ENCODE peak calls at places on chromosomes 11 and 22, in seven cellular contexts. Q, V, Y, P, C, B and K are unnamed samples.

GRCh38 chr22:41021655-41022454 is 70.5 kb upstream of the EP300 start:
- DNase-seq in Q (peak), V (peak), Y (peak), P (peak), C (peak), B (peak), K (peak)

GRCh38 chr11:105935791-105936190 is 86.2 kb downstream of the MSANTD4 start:
- DNase-seq in Q (no peak), V (no peak), Y (peak), P (peak), C (no peak), B (no peak), K (no peak)

GRCh38 chr22:37740455-37741311 is 43.8 kb downstream of the TRIOBP start:
- DNase-seq in Q (no peak), V (no peak), Y (no peak), P (no peak), C (no peak), B (peak), K (no peak)

GRCh38 chr11:46738887-46739286 is 19.9 kb downstream of the F2 start:
- DNase-seq in Q (no peak), V (no peak), Y (no peak), P (no peak), C (peak), B (no peak), K (no peak)

GRCh38 chr22:39718921-39719320 is 148.4 kb downstream of the CACNA1I start:
- DNase-seq in Q (no peak), V (no peak), Y (no peak), P (no peak), C (no peak), B (no peak), K (no peak)

GRCh38 chr11:133104014-133104753 is 428.1 kb downstream of the OPCML start:
- DNase-seq in Q (no peak), V (no peak), Y (no peak), P (no peak), C (no peak), B (no peak), K (no peak)

GRCh38 chr11:9208726-9209501 is 56.2 kb downstream of the DENND5A start:
- DNase-seq in Q (no peak), V (no peak), Y (no peak), P (no peak), C (no peak), B (peak), K (peak)

GRCh38 chr11:64583296-64584262 is 7.4 kb upstream of the SLC22A12 start:
- DNase-seq in Q (no peak), V (no peak), Y (no peak), P (no peak), C (no peak), B (no peak), K (no peak)

GRCh38 chr11:86802601-86803051 is 2.3 kb downstream of the PRSS23 start:
- DNase-seq in Q (no peak), V (no peak), Y (peak), P (peak), C (peak), B (peak), K (no peak)

GRCh38 chr11:2369896-2370295 is 7.2 kb upstream of the CD81 start:
- DNase-seq in Q (no peak), V (no peak), Y (no peak), P (no peak), C (no peak), B (no peak), K (no peak)

GRCh38 chr22:38754247-38755154 is 1.3 kb downstream of the SUN2 start:
- DNase-seq in Q (peak), V (no peak), Y (peak), P (no peak), C (peak), B (no peak), K (no peak)

GRCh38 chr11:16981651-16982194 is 32.5 kb downstream of the PLEKHA7 start:
- DNase-seq in Q (no peak), V (no peak), Y (peak), P (peak), C (peak), B (no peak), K (no peak)

GRCh38 chr22:49365910-49366309 is 461.8 kb downstream of the BRD1 start:
- DNase-seq in Q (no peak), V (no peak), Y (no peak), P (no peak), C (no peak), B (no peak), K (no peak)

GRCh38 chr22:36433318-36434231 is 45.8 kb upstream of the MYH9 start:
- DNase-seq in Q (no peak), V (no peak), Y (peak), P (no peak), C (no peak), B (no peak), K (no peak)

GRCh38 chr11:108857382-108857781 is 192.5 kb downstream of the DDX10 start:
- DNase-seq in Q (no peak), V (no peak), Y (no peak), P (no peak), C (no peak), B (no peak), K (no peak)

GRCh38 chr11:9017773-9018172 is 14.0 kb upstream of the NRIP3 start:
- DNase-seq in Q (no peak), V (no peak), Y (no peak), P (no peak), C (no peak), B (no peak), K (no peak)

GRCh38 chr11:34256150-34256549 is 101.7 kb downstream of the ABTB2 start:
- DNase-seq in Q (no peak), V (no peak), Y (no peak), P (no peak), C (no peak), B (no peak), K (no peak)

GRCh38 chr11:13333456-13333957 is 55.9 kb downstream of the BMAL1 start:
- DNase-seq in Q (no peak), V (peak), Y (no peak), P (peak), C (no peak), B (no peak), K (no peak)

GRCh38 chr11:7670631-7671030 is 2.7 kb downstream of the CYB5R2 start:
- DNase-seq in Q (no peak), V (no peak), Y (no peak), P (no peak), C (no peak), B (no peak), K (no peak)

GRCh38 chr11:71454470-71455113 is 1.6 kb downstream of the NADSYN1 start:
- DNase-seq in Q (no peak), V (no peak), Y (peak), P (no peak), C (no peak), B (no peak), K (no peak)

GRCh38 chr11:71240865-71241691 is 11.3 kb downstream of the SHANK2 start:
- DNase-seq in Q (no peak), V (peak), Y (peak), P (no peak), C (peak), B (no peak), K (no peak)

GRCh38 chr11:69403556-69404215 is 77.8 kb upstream of the LINC01488 start:
- DNase-seq in Q (no peak), V (no peak), Y (no peak), P (peak), C (no peak), B (no peak), K (no peak)

GRCh38 chr11:69372589-69373250 is 78.8 kb downstream of the MYEOV start:
- DNase-seq in Q (no peak), V (no peak), Y (no peak), P (no peak), C (no peak), B (no peak), K (no peak)

GRCh38 chr11:64564947-64565889 is 25.8 kb upstream of the SLC22A12 start:
- DNase-seq in Q (no peak), V (no peak), Y (no peak), P (no peak), C (peak), B (no peak), K (no peak)

GRCh38 chr22:43955883-43956286 is 643 bp downstream of the SAMM50 start:
- DNase-seq in Q (no peak), V (no peak), Y (no peak), P (no peak), C (no peak), B (no peak), K (no peak)

GRCh38 chr11:47251751-47252150 is 3.1 kb upstream of the ACP2 start:
- DNase-seq in Q (no peak), V (no peak), Y (no peak), P (no peak), C (no peak), B (no peak), K (no peak)

GRCh38 chr11:87296627-87297026 is 258.9 kb downstream of the TMEM135 start:
- DNase-seq in Q (no peak), V (no peak), Y (no peak), P (no peak), C (no peak), B (no peak), K (no peak)

GRCh38 chr11:34840736-34841386 is 75.3 kb downstream of the APIP start:
- DNase-seq in Q (no peak), V (peak), Y (no peak), P (peak), C (peak), B (peak), K (peak)

GRCh38 chr11:1556278-1557167 is 15.5 kb downstream of the DUSP8 start:
- DNase-seq in Q (no peak), V (no peak), Y (no peak), P (no peak), C (no peak), B (no peak), K (no peak)

GRCh38 chr11:119320593-119321524 is 3.9 kb upstream of the MCAM start:
- DNase-seq in Q (peak), V (no peak), Y (no peak), P (no peak), C (peak), B (peak), K (peak)

GRCh38 chr22:44325718-44326548 is 13.2 kb upstream of the SHISAL1 start:
- DNase-seq in Q (no peak), V (no peak), Y (no peak), P (peak), C (no peak), B (no peak), K (no peak)

GRCh38 chr22:36430863-36431262 is 43.1 kb upstream of the MYH9 start:
- DNase-seq in Q (no peak), V (no peak), Y (no peak), P (no peak), C (no peak), B (no peak), K (no peak)